ENCODE peak calls at places on chromosomes 13 and 19, in six cellular contexts. Z is astrocyte of the spinal cord, K is AG09309, H is fibroblast of villous mesenchyme, X is cardiac muscle cell, W is cardiac fibroblast. F is an unnamed sample.

GRCh38 chr13:94987869-94988268 is 275.5 kb upstream of the SOX21 start:
- DNase-seq in Z (no peak), K (no peak), H (peak; percentile 16), X (no peak), W (peak; percentile 79), F (peak; percentile 14)

GRCh38 chr13:87235621-87236020 is 435.6 kb upstream of the SLITRK5 start:
- DNase-seq in Z (no peak), K (no peak), H (no peak), X (no peak), W (no peak), F (no peak)

GRCh38 chr13:99360696-99361095 is 53.5 kb upstream of the GPR183 start:
- DNase-seq in Z (no peak), K (no peak), H (no peak), X (no peak), W (no peak), F (no peak)

GRCh38 chr19:54302252-54302651 is 10.7 kb downstream of the LILRA5 start:
- DNase-seq in Z (no peak), K (no peak), H (no peak), X (no peak), W (no peak), F (no peak)

GRCh38 chr13:84821261-84821660 is 939.0 kb upstream of the SLITRK1 start:
- DNase-seq in Z (no peak), K (no peak), H (no peak), X (no peak), W (no peak), F (no peak)

GRCh38 chr13:21898461-21898860 is 227.6 kb downstream of the FGF9 start:
- DNase-seq in Z (no peak), K (no peak), H (no peak), X (no peak), W (no peak), F (no peak)

GRCh38 chr13:23433171-23434153 is at the start of gene SACS:
- DNase-seq in Z (peak; percentile 65), K (no peak), H (peak; percentile 31), X (peak; percentile 52), W (peak; percentile 65), F (peak; percentile 19)

GRCh38 chr13:34657716-34658115 is 284.4 kb upstream of the NBEA start:
- DNase-seq in Z (peak; percentile 54), K (peak; percentile 13), H (peak; percentile 42), X (no peak), W (no peak), F (no peak)

GRCh38 chr19:38692458-38693379 is 45.3 kb downstream of the ACTN4 start:
- DNase-seq in Z (no peak), K (no peak), H (no peak), X (no peak), W (no peak), F (no peak)

GRCh38 chr19:17020823-17021222 is 5.8 kb downstream of the CPAMD8 start:
- DNase-seq in Z (no peak), K (no peak), H (no peak), X (peak; percentile 17), W (peak; percentile 53), F (no peak)

GRCh38 chr13:32045963-32046785 is 14.6 kb downstream of the FRY start:
- DNase-seq in Z (peak; percentile 46), K (no peak), H (peak; percentile 71), X (peak; percentile 87), W (peak; percentile 55), F (peak; percentile 74)

GRCh38 chr19:38845374-38846024 is 4.3 kb downstream of the HNRNPL start:
- DNase-seq in Z (no peak), K (no peak), H (no peak), X (no peak), W (no peak), F (no peak)

GRCh38 chr13:113405481-113406300 is 41.8 kb upstream of the GRTP1 start:
- DNase-seq in Z (no peak), K (no peak), H (no peak), X (no peak), W (no peak), F (no peak)

GRCh38 chr13:98315466-98315865 is 138.4 kb upstream of the RNF113B start:
- DNase-seq in Z (peak; percentile 48), K (no peak), H (peak; percentile 54), X (peak; percentile 35), W (peak; percentile 63), F (peak; percentile 27)

GRCh38 chr13:106455190-106455589 is 80.3 kb downstream of the EFNB2 start:
- DNase-seq in Z (no peak), K (no peak), H (no peak), X (no peak), W (no peak), F (no peak)

GRCh38 chr19:46225558-46226004 is 4.0 kb upstream of the IGFL1 start:
- DNase-seq in Z (peak; percentile 11), K (no peak), H (peak; percentile 8), X (peak; percentile 37), W (peak; percentile 32), F (peak; percentile 42)

GRCh38 chr19:7994114-7994513 is 11.3 kb downstream of the ELAVL1 start:
- DNase-seq in Z (no peak), K (no peak), H (no peak), X (no peak), W (no peak), F (no peak)

GRCh38 chr19:11737964-11738745 is 591 bp downstream of the ZNF823 start:
- DNase-seq in Z (peak; percentile 2), K (no peak), H (peak; percentile 50), X (peak; percentile 27), W (peak; percentile 27), F (peak; percentile 21)

GRCh38 chr13:51587372-51587771 is 3.1 kb downstream of the WDFY2 start:
- DNase-seq in Z (no peak), K (no peak), H (no peak), X (no peak), W (no peak), F (no peak)

GRCh38 chr13:51584731-51585191 is 499 bp downstream of the WDFY2 start:
- DNase-seq in Z (peak; percentile 65), K (no peak), H (peak; percentile 48), X (peak; percentile 58), W (peak; percentile 58), F (peak; percentile 49)

GRCh38 chr13:51585234-51585672 is 991 bp downstream of the WDFY2 start:
- DNase-seq in Z (peak; percentile 30), K (no peak), H (peak; percentile 38), X (peak; percentile 45), W (peak; percentile 44), F (peak; percentile 56)

GRCh38 chr13:51583875-51584730 is at the start of gene WDFY2:
- DNase-seq in Z (peak; percentile 100), K (peak; percentile 99), H (peak; percentile 100), X (peak; percentile 100), W (peak; percentile 100), F (peak; percentile 100)

GRCh38 chr13:51585696-51586095 is 1.4 kb downstream of the WDFY2 start:
- DNase-seq in Z (peak; percentile 62), K (no peak), H (peak; percentile 18), X (peak; percentile 25), W (peak; percentile 84), F (peak; percentile 45)
- H3K4me3 ChIP-seq in Z (peak overlapping the region; percentile 79), K (peak overlapping the region; percentile 68), H (peak overlapping the region; percentile 92), X (peak overlapping the region; percentile 79), W (peak overlapping the region; percentile 86), F (peak overlapping the region; percentile 94)

GRCh38 chr19:42421101-42421500 is 6.1 kb downstream of the LIPE start:
- DNase-seq in Z (no peak), K (no peak), H (no peak), X (no peak), W (no peak), F (no peak)

GRCh38 chr19:42421591-42422031 is 5.6 kb downstream of the LIPE start:
- DNase-seq in Z (no peak), K (no peak), H (no peak), X (no peak), W (no peak), F (peak; percentile 10)

GRCh38 chr19:42419309-42419708 is 7.9 kb downstream of the LIPE start:
- DNase-seq in Z (no peak), K (no peak), H (no peak), X (no peak), W (no peak), F (no peak)

GRCh38 chr19:42422092-42422575 is 5.1 kb downstream of the LIPE start:
- DNase-seq in Z (no peak), K (no peak), H (no peak), X (no peak), W (no peak), F (no peak)

DNA sequence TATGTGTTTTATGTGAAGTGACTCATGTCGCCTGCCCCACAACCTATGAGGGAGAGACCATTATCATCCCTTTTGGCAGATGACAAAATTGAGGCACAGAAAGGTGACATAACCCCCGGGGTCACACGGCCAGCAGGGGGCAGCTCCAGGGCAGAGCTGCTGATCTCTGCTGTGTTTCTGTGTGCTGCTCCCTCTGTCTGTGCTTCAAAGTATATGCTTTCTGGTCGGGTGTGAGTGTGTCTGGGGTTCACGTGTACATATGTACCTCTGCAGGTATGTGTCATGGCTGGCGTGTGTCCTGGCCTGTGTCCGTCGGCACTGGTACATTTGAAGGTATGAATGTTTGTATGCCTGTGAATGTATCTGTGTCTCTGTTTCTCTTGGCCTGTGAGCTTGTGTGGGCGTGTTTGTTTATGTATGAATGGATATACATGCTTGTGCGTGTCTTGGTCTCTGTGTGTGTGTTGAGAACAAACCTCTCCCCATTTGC is 7.1 kb downstream of the LIPE start:
- DNase-seq in Z (no peak), K (no peak), H (peak; percentile 44), X (peak; percentile 51), W (peak; percentile 63), F (peak; percentile 29)
- TF ChIP-seq CTCF in Z (peak; percentile 62), K (peak; percentile 65), H (peak; percentile 71), X (peak; percentile 75), W (peak; percentile 75), F (peak; percentile 58)

GRCh38 chr19:36246006-36246391 is 31.1 kb downstream of the ZNF146 start:
- DNase-seq in Z (no peak), K (no peak), H (no peak), X (peak; percentile 22), W (peak; percentile 17), F (no peak)

GRCh38 chr19:36244066-36244465 is 29.2 kb downstream of the ZNF146 start:
- DNase-seq in Z (no peak), K (no peak), H (no peak), X (no peak), W (no peak), F (no peak)

DNA sequence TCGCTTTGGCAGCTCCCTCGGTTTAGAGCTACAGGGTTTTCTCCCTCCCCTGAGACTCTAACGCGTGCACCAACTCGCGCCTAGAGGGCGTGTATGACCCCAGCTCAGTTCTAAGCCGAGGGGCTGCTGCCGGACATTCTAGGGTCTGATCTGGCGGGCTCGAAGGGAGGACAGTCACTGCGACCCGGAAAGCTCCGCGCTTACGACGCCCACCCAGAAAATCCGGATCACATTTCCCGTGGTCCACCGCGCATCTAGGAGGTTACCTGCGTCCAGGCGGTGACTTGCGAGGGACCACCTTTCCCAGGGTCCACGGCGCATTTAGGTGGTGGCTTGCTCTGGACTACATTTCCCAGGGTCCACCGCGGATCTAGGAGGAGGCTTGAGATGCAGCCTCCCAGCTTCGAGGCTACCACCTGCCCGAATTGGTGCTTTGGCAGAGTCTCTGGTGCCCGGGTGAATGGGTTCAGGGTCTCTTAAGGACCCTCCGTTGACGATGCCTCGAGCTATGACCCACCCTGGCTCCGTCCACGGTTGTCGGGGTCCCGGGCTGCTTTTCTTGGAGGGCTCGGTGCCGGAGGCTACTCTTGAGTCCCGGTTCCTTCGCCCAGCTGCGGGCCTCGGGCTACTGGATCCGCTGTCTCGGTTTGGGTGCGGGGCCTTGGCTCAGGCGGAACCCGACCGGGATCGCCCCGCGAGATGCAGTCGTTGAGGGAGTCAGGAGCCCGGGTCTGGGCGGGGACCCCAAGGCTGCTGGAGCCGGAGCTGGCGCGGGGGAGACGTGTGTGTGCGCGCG is 30.5 kb downstream of the ZNF146 start:
- DNase-seq in Z (no peak), K (no peak), H (no peak), X (peak; percentile 26), W (no peak), F (no peak)
- H3K4me3 ChIP-seq in Z (peak overlapping the region; percentile 27), K (peak overlapping the region; percentile 5), H (peak overlapping the region; percentile 31), X (no peak overlapping the region), W (peak overlapping the region; percentile 21), F (no peak overlapping the region)

GRCh38 chr19:1406818-1407661 is at the start of gene DAZAP1:
- DNase-seq in Z (peak; percentile 99), K (peak; percentile 87), H (peak; percentile 99), X (peak; percentile 99), W (peak; percentile 99), F (peak; percentile 97)
- TF ChIP-seq CTCF in Z (peak; percentile 51), K (peak; percentile 43), H (peak; percentile 57), X (peak; percentile 38), W (no peak), F (peak; percentile 10)